ENCODE peak calls at places on chromosomes 12 and 14, in five cellular contexts. F is sigmoid colon, C is hepatocyte, Z is HCT116, D is AG04450. E is an unnamed sample.

GRCh38 chr14:103984196-103984595 is 41.9 kb upstream of the RD3L start:
- DNase-seq in F (no peak), Z (no peak), D (no peak), C (no peak), E (no peak)

GRCh38 chr12:27177716-27178115 is 66.4 kb upstream of the STK38L start:
- DNase-seq in C (no peak), Z (no peak), F (no peak), D (no peak), E (no peak)

GRCh38 chr12:6471992-6472366 is 1.5 kb upstream of the VAMP1 start:
- DNase-seq in D (no peak), F (no peak), Z (no peak), C (no peak), E (peak)

GRCh38 chr12:108637222-108637621 is 3.5 kb upstream of the SELPLG start:
- DNase-seq in F (no peak), D (no peak), Z (no peak), C (no peak), E (no peak)

GRCh38 chr12:11967356-11968040 is 103.2 kb upstream of the BCL2L14 start:
- DNase-seq in Z (no peak), C (no peak), F (no peak), D (no peak), E (no peak)

GRCh38 chr12:52361553-52361952 is 5.7 kb downstream of the KRT85 start:
- DNase-seq in Z (no peak), C (no peak), F (peak), D (no peak), E (no peak)

GRCh38 chr14:77458249-77458950 is 507 bp downstream of the AHSA1 start:
- DNase-seq in F (no peak), Z (no peak), D (no peak), C (peak), E (no peak)

GRCh38 chr12:51589060-51589459 is 2.0 kb upstream of the SCN8A start:
- DNase-seq in F (no peak), D (no peak), C (no peak), Z (no peak), E (no peak)

GRCh38 chr14:22483863-22484593 is 105.0 kb downstream of the DAD1 start:
- DNase-seq in F (no peak), C (no peak), D (no peak), Z (no peak), E (no peak)

GRCh38 chr14:44662250-44662891 is 155.3 kb upstream of the FSCB start:
- DNase-seq in C (no peak), F (no peak), D (no peak), Z (no peak), E (no peak)

GRCh38 chr12:122981036-122981471 is 573 bp downstream of the ARL6IP4 start:
- DNase-seq in Z (no peak), D (no peak), C (peak), F (no peak), E (no peak)

GRCh38 chr12:113030875-113031525 is 25.5 kb upstream of the DTX1 start:
- DNase-seq in C (peak), F (no peak), D (no peak), Z (peak), E (peak)

GRCh38 chr12:52441320-52441911 is 7.2 kb upstream of the KRT75 start:
- DNase-seq in D (no peak), F (no peak), C (peak), Z (peak), E (peak)

GRCh38 chr14:89445252-89445973 is 28.4 kb upstream of the FOXN3 start:
- DNase-seq in D (no peak), C (no peak), Z (no peak), F (peak), E (no peak)

GRCh38 chr14:30610719-30611388 is 11.3 kb upstream of the SCFD1 start:
- DNase-seq in F (peak), Z (peak), D (peak), C (peak), E (peak)

GRCh38 chr12:48388430-48388829 is 37.7 kb upstream of the ZNF641 start:
- DNase-seq in Z (no peak), F (no peak), C (no peak), D (no peak), E (no peak)

GRCh38 chr14:103312006-103312635 is 21.9 kb upstream of the EIF5 start:
- DNase-seq in D (no peak), F (no peak), Z (no peak), C (no peak), E (no peak)

GRCh38 chr12:83390186-83390585 is 703.5 kb downstream of the TMTC2 start:
- DNase-seq in D (no peak), C (no peak), F (no peak), Z (no peak), E (no peak)

GRCh38 chr14:88554458-88555286 is at the start of gene PTPN21:
- DNase-seq in F (peak), C (peak), D (no peak), Z (no peak), E (no peak)

GRCh38 chr12:42140901-42141300 is 3.8 kb downstream of the GXYLT1 start:
- DNase-seq in D (no peak), Z (no peak), C (peak), F (no peak), E (no peak)

GRCh38 chr12:10027311-10028099 is 3.0 kb upstream of the CLEC9A start:
- DNase-seq in Z (no peak), C (no peak), F (no peak), D (no peak), E (no peak)

GRCh38 chr14:94011795-94012194 is 14.3 kb upstream of the OTUB2 start:
- DNase-seq in Z (no peak), C (no peak), F (no peak), D (no peak), E (no peak)

GRCh38 chr14:77026166-77026929 is 2.2 kb downstream of the IRF2BPL start:
- DNase-seq in F (peak), C (peak), D (no peak), Z (no peak), E (no peak)

GRCh38 chr12:106195638-106196037 is 52.2 kb downstream of the CKAP4 start:
- DNase-seq in C (peak), Z (no peak), F (peak), D (no peak), E (peak)

GRCh38 chr12:46343122-46343852 is 29.3 kb downstream of the SLC38A2 start:
- DNase-seq in F (no peak), C (no peak), Z (no peak), D (no peak), E (no peak)

GRCh38 chr12:46339051-46339450 is 33.5 kb downstream of the SLC38A2 start:
- DNase-seq in C (no peak), D (no peak), Z (no peak), F (no peak), E (no peak)

GRCh38 chr12:46342562-46343033 is 30.0 kb downstream of the SLC38A2 start:
- DNase-seq in C (peak), Z (peak), F (no peak), D (no peak), E (no peak)
- TF ChIP-seq CTCF in C (peak), Z (peak), F (no peak), D (peak), E (peak)

GRCh38 chr14:61188936-61189808 is 92.0 kb downstream of the TMEM30B start:
- DNase-seq in Z (no peak), D (no peak), F (peak), C (peak), E (no peak)
- H3K4me3 ChIP-seq in Z (peak), D (no peak), F (peak), C (peak), E (peak)

GRCh38 chr12:753401-754237 is 1.2 kb downstream of the WNK1 start:
- DNase-seq in C (peak), Z (no peak), F (peak), D (no peak), E (no peak)

GRCh38 chr12:754238-754816 is 1.9 kb downstream of the WNK1 start:
- DNase-seq in C (peak), D (no peak), F (no peak), Z (no peak), E (no peak)

GRCh38 chr12:751828-752672 is at the start of gene WNK1:
- DNase-seq in F (peak), D (peak), C (peak), Z (peak), E (peak)

GRCh38 chr12:751192-751827 is 1.1 kb upstream of the WNK1 start:
- DNase-seq in F (peak), Z (peak), C (peak), D (peak), E (peak)

DNA sequence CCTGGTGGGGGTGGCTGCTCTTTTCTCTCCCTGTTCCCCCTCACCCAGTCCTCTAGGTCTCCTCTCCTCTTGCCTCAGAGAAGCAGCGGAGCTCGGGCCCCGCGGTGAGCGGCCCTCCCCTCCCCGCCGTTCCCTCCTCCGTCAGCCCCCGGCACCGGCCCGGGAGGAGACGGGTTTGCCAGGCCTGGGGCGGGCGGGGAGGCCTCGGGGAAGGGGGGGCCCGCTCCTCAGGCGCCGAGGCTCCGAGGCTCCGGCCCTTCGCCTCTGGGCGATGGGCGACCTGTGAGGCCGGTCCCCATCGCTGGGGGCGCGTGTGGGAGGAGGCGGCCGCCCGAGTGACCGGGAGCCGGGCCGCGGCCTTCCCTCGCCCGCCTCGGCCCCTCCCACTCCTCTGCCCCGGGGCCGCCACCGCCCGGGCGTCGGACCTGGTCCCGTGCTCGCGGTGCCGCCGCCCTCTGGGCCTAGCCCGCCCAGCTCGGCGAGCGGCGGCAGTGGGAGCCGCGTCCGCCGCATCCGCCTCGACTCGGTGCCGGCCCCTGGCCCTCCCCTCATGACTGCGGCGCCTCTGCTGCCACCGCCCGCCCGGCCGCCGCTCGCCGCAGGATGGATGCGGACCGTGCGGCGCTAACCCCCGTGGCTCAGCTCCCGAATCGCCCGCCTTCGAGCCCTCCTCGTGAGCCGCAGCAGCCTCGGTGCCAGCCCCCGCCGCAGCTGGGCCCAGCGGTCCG is 458 bp downstream of the WNK1 start:
- DNase-seq in C (peak), F (no peak), D (no peak), Z (no peak), E (no peak)
- TF ChIP-seq CTCF in C (peak), F (no peak), D (no peak), Z (no peak), E (no peak)

DNA sequence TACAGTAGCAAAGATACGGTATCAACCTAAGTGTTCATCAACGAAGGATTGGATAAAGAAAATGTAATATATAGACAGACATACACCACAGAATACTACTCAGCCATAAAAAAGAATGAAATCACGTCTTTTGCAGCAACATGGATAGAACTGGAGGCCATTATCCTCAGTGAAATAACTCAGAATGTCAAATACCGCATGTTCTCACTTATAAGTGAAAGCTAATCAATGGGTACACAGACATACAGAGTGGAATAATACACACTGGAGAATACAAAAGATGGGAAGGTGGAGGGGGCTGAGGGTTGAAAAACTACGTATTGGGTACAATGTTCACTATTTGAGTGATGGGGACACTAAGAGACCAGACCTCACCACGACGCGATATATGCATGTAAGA is 1.1 kb downstream of the RACGAP1 start:
- DNase-seq in C (no peak), Z (no peak), F (no peak), D (no peak), E (no peak)
- H3K4me3 ChIP-seq in C (no peak), Z (peak), F (no peak), D (peak), E (peak)